ENCODE peak calls at places on chromosomes 6 and 20, in four cellular contexts. L is stomach, R is AG04449, M is colonic mucosa. W is an unnamed sample.

GRCh38 chr6:152380993-152381898 is 255.9 kb downstream of the SYNE1 start:
- DNase-seq in L (peak; percentile 41), M (peak; percentile 44), R (peak; percentile 92), W (peak; percentile 89)

GRCh38 chr6:156600678-156601077 is 176.5 kb upstream of the ARID1B start:
- DNase-seq in M (no peak), R (no peak), L (no peak), W (no peak)

GRCh38 chr6:5672581-5673011 is 334.1 kb downstream of the NRN1 start:
- DNase-seq in M (no peak), L (no peak), R (peak; percentile 62), W (peak; percentile 85)

GRCh38 chr6:95185874-95186273 is 391.5 kb upstream of the MANEA start:
- DNase-seq in L (no peak), R (no peak), M (no peak), W (no peak)

GRCh38 chr6:56649053-56649769 is 6.5 kb upstream of the DST start:
- DNase-seq in M (no peak), L (no peak), R (peak; percentile 21), W (no peak)

GRCh38 chr20:13552061-13552460 is 86.7 kb downstream of the TASP1 start:
- DNase-seq in L (no peak), M (no peak), R (no peak), W (no peak)

GRCh38 chr6:169942173-169942572 is 190.8 kb downstream of the ERMARD start:
- DNase-seq in M (no peak), L (no peak), R (no peak), W (no peak)

GRCh38 chr6:166999845-167000253 is 652 bp downstream of the CEP43 start:
- DNase-seq in R (no peak), M (peak; percentile 63), L (peak; percentile 26), W (no peak)

GRCh38 chr6:75409928-75410327 is 83.7 kb downstream of the FILIP1 start:
- DNase-seq in L (no peak), M (no peak), R (no peak), W (no peak)

GRCh38 chr6:138275976-138276375 is 57.7 kb upstream of the PBOV1 start:
- DNase-seq in M (no peak), L (no peak), R (no peak), W (no peak)

GRCh38 chr6:107328081-107328480 is 131.3 kb downstream of the PDSS2 start:
- DNase-seq in R (no peak), M (no peak), L (no peak), W (no peak)

GRCh38 chr6:39269971-39270370 is 40.7 kb upstream of the KCNK5 start:
- DNase-seq in R (no peak), L (no peak), M (no peak), W (no peak)

GRCh38 chr20:53643031-53643832 is 49.6 kb upstream of the ZNF217 start:
- DNase-seq in M (peak; percentile 67), L (peak; percentile 52), R (no peak), W (peak; percentile 36)

GRCh38 chr6:163708459-163708858 is 293.9 kb downstream of the QKI start:
- DNase-seq in M (no peak), L (no peak), R (no peak), W (no peak)

GRCh38 chr6:7053125-7053784 is 54.5 kb upstream of the RREB1 start:
- DNase-seq in R (no peak), M (peak; percentile 30), L (no peak), W (no peak)

GRCh38 chr6:40321616-40322015 is 265.5 kb downstream of the LRFN2 start:
- DNase-seq in L (no peak), R (no peak), M (no peak), W (no peak)

GRCh38 chr20:23128461-23129125 is 42.5 kb upstream of the CD93 start:
- DNase-seq in M (no peak), L (no peak), R (no peak), W (no peak)

DNA sequence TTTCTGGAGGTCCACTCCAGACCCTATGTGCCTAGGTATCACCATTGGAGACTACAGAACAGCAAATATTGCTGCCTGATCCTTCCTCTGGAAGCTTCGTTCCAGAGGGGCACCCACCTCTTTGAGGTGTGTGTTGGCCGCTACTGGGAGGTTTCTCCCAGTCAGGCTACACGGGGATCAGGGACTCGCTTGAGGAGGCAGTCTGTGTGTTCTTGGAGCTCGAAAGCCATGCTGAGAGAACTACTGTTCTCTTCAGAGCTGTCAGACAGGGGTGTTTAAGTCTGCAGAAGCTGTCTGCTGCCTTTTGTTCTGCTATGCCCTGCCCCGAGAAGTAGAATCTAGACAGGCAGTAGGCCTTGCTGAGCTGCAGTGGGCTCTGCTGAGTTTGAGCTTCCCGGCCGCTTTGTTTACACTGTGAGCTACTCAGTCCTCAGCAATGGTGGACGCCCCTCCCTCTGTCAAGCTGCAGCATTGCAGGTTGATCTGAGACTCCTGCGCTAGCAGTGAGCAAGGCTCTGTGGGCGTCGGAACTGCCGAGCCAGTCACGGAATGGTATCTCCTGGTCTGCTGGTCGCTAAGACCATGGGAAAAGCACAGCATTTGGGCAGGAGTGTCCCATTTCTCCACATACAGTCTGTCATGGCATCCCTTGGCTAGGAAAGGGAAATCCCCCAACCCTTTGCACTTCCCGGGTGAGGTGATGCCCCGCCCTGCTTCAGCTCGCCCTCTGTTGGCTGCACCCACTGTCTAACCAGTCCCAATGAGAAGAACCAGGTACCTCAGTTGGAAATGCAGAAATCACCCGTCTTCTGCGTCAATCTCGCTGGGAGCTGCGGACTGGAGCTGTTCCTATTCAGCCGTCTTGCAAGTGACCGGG is 32.5 kb upstream of the ASCC3 start:
- DNase-seq in M (no peak), R (no peak), L (no peak), W (no peak)
- H3K4me3 ChIP-seq in M (no peak overlapping the region), R (no peak overlapping the region), L (peak overlapping the region; percentile 3), W (no peak overlapping the region)

GRCh38 chr6:1316482-1317220 is 4.8 kb downstream of the FOXQ1 start:
- DNase-seq in M (no peak), R (no peak), L (peak; percentile 73), W (no peak)

GRCh38 chr6:1313755-1314503 is 2.0 kb downstream of the FOXQ1 start:
- DNase-seq in L (peak; percentile 75), M (peak; percentile 58), R (no peak), W (no peak)

GRCh38 chr6:1314617-1315016 is 2.7 kb downstream of the FOXQ1 start:
- DNase-seq in M (no peak), L (no peak), R (no peak), W (no peak)

GRCh38 chr6:1315560-1316386 is 3.9 kb downstream of the FOXQ1 start:
- DNase-seq in L (no peak), R (no peak), M (no peak), W (no peak)

DNA sequence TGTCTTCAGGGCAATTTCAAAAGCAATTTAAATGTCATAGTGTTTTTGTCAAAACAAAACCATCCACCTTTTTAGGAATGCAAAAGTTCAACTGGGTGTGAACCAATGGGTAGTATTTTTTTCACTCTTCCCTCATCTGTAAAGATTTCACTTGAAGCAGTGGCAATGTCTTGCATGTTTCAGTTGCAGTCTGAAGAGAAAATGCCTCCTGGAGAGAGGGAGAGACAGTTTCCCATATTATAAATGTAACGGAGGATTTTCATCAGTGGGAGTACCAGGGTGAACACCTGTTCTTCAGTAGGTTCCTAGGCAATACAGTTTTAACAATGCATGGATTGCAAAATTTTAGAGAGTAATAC is 3.3 kb downstream of the FOXQ1 start:
- DNase-seq in M (no peak), L (no peak), R (no peak), W (no peak)
- H3K4me3 ChIP-seq in M (no peak overlapping the region), L (peak overlapping the region; percentile 60), R (no peak overlapping the region), W (no peak overlapping the region)

GRCh38 chr6:30682181-30683117 is 4.0 kb downstream of the PPP1R18 start:
- DNase-seq in M (peak; percentile 75), R (peak; percentile 62), L (peak; percentile 72), W (peak; percentile 66)

GRCh38 chr6:30678964-30679726 is 6.3 kb upstream of the DHX16 start:
- DNase-seq in L (peak; percentile 90), M (peak; percentile 91), R (no peak), W (no peak)

GRCh38 chr6:30676660-30677270 is 4.0 kb upstream of the DHX16 start:
- DNase-seq in L (no peak), M (no peak), R (no peak), W (no peak)

GRCh38 chr6:30681696-30682180 is 4.7 kb downstream of the PPP1R18 start:
- DNase-seq in L (no peak), M (no peak), R (no peak), W (no peak)

DNA sequence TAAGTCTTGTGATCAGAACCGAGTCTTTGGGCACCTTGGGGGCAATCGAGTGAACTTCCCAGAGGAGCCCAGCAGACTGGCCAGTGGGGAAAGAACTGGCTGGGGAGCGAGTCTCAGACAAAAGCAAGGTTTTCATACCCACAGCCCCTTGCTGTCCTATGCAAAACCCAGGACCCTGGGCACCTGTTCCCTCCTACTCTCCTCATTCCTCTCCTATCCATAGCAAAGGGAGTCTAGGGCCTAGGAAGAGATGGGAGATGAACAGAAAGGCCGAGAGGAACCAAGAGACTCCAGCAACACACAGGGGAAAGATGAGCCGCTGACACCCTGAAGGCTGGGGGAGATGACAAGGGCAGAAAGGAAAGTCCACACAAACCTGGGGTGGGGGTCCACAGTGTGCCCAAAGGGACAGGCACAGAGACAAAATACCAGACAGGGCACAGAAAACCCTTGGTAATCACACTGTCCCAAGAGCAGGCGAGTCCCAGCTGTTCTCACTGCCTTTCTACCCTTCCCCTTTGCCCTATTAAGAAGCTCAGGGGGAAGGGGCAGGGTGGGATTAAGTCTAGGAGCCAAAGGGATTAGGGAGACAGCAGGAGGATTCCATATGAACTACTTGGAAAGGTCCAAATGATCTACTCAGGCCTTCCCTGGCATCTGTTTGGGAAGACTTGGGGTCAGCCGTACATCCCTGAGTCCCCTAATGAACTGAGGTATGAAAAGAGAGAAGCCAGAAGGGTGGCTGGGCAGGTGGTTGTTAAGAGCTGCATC is 6.5 kb downstream of the PPP1R18 start:
- DNase-seq in L (no peak), R (no peak), M (no peak), W (no peak)
- H3K4me3 ChIP-seq in L (peak overlapping the region; percentile 69), R (peak overlapping the region; percentile 37), M (peak overlapping the region; percentile 53), W (peak overlapping the region; percentile 28)

DNA sequence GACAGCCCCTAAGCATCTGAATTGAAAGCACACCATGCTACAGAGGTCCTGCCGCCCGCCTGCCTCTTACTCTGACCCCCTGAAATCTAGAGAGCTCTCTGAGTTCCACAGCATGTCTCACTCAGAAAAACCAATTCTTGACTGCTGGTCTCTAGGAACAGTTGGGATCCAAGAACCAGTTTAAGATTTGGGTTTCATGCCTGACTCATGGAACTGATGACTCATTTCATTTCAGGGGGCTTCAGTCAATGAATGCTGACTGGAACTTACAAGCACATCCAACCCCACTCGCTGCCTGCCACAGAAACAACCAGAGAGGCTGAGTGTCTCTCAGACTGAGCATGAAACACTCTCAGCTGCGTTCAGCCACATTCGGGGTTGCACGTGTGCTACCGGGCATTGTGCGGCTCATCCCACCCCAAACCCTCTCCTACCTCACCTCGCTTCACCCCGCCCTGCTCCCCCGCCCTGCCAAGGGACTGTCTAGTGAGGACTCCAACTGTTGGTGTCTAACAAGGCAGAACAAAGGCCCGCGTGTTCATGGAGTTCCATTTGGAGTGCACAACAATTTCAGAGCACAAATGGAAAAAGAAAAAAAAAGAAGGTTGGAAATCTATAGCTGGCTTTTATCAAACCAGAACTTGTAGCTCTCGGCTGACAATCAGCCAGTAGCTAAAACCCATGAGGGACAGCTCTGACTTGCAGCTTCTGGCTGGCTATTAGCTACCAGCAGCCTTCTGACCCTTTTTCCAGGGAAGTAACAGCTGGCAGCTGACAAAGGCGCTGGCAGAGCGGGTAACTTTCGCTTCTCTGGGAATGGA is 20.0 kb upstream of the TRAF3IP2 start:
- DNase-seq in M (no peak), L (peak; percentile 50), R (no peak), W (peak; percentile 62)
- H3K4me3 ChIP-seq in M (no peak overlapping the region), L (peak overlapping the region; percentile 14), R (peak overlapping the region; percentile 26), W (peak overlapping the region; percentile 8)

DNA sequence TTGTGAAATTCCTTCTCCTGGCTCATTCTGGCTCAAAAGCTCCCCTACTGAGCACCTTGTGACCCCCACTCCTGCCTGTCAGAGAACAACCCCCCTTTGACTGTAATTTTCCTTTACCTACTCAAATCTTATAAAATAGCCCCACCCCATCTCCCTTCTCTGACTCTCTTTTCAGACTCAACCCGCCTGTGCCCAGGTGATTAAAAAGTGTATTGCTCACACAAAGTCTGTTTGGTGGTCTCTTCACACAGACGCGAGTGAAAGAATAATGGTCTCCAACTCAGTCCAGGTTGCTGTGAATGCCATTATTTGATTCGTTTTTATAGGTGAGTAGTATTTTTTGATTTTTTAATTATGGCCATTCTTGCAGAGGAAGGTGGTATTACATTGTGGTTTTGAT is 414.1 kb upstream of the FKBP1C start:
- DNase-seq in M (no peak), R (no peak), L (no peak), W (no peak)
- H3K4me3 ChIP-seq in M (no peak overlapping the region), R (no peak overlapping the region), L (no peak overlapping the region), W (no peak overlapping the region)

W was measured in skeletal muscle cell.